ENCODE peak calls at places on chromosome 2, in nine cellular contexts. P is thyroid gland, X is kidney, C is fibroblast of lung, R is heart left ventricle, K is heart right ventricle, O is stomach, Q is mesenchymal stem cell, A is small intestine. H is an unnamed sample. For H3K9me3, the result is how much of the 10 kb centered on the place peaks cover.

GRCh38 chr2:104028066-104028465 is 825.8 kb upstream of the POU3F3 start:
- DNase-seq in P (no peak), X (no peak), C (no peak), R (no peak), K (no peak), O (no peak), Q (no peak), A (no peak), H (no peak)

GRCh38 chr2:196434217-196434616 is 205.3 kb upstream of the CCDC150 start:
- DNase-seq in P (no peak), X (no peak), C (no peak), R (no peak), K (peak), O (no peak), Q (no peak), A (no peak), H (no peak)

GRCh38 chr2:64273524-64274398 is 129.5 kb upstream of the PELI1 start:
- DNase-seq in P (peak), X (peak), C (peak), R (no peak), K (peak), O (peak), Q (peak), A (peak), H (no peak)

GRCh38 chr2:120736955-120737801 is 1.5 kb downstream of the GLI2 start:
- DNase-seq in P (peak), X (peak), C (peak), R (peak), K (peak), O (peak), Q (peak), A (no peak), H (no peak)

GRCh38 chr2:54208364-54209240 is 47.4 kb downstream of the TSPYL6 start:
- DNase-seq in P (no peak), X (no peak), C (peak), R (no peak), K (peak), O (no peak), Q (peak), A (no peak), H (no peak)

GRCh38 chr2:236720974-236721600 is 151.5 kb downstream of the ACKR3 start:
- DNase-seq in P (peak), X (no peak), C (no peak), R (no peak), K (no peak), O (no peak), Q (no peak), A (no peak), H (no peak)

GRCh38 chr2:12733846-12734245 is 17.1 kb downstream of the TRIB2 start:
- DNase-seq in P (peak), X (no peak), C (no peak), R (peak), K (no peak), O (peak), Q (no peak), A (peak), H (no peak)

GRCh38 chr2:65554765-65555561 is 122.6 kb upstream of the SPRED2 start:
- DNase-seq in P (no peak), X (no peak), C (no peak), R (no peak), K (no peak), O (no peak), Q (peak), A (no peak), H (no peak)

GRCh38 chr2:62705859-62706720 is 577 bp downstream of the EHBP1 start:
- DNase-seq in P (peak), X (no peak), C (peak), R (peak), K (peak), O (peak), Q (peak), A (peak), H (peak)

GRCh38 chr2:81876628-81877027 is 1572.1 kb upstream of the LRRTM1 start:
- DNase-seq in P (no peak), X (no peak), C (no peak), R (no peak), K (no peak), O (no peak), Q (no peak), A (no peak), H (no peak)

GRCh38 chr2:120514521-120514920 is 168.6 kb downstream of the INHBB start:
- DNase-seq in P (no peak), X (peak), C (no peak), R (no peak), K (no peak), O (no peak), Q (no peak), A (no peak), H (no peak)

GRCh38 chr2:79084495-79085135 is 3.2 kb downstream of the REG1B start:
- DNase-seq in P (no peak), X (no peak), C (no peak), R (no peak), K (no peak), O (no peak), Q (no peak), A (no peak), H (no peak)

GRCh38 chr2:2273421-2273820 is 57.7 kb downstream of the MYT1L start:
- DNase-seq in P (no peak), X (no peak), C (no peak), R (no peak), K (no peak), O (no peak), Q (no peak), A (no peak), H (no peak)

GRCh38 chr2:182078988-182079602 is 93.4 kb downstream of the PPP1R1C start:
- DNase-seq in P (no peak), X (no peak), C (no peak), R (no peak), K (no peak), O (no peak), Q (no peak), A (peak), H (no peak)

GRCh38 chr2:240346015-240346752 is 89.3 kb upstream of the GPC1 start:
- DNase-seq in P (no peak), X (peak), C (no peak), R (peak), K (no peak), O (no peak), Q (no peak), A (no peak), H (no peak)

GRCh38 chr2:33015421-33016142 is 68.8 kb downstream of the LTBP1 start:
- DNase-seq in P (no peak), X (no peak), C (peak), R (no peak), K (no peak), O (no peak), Q (peak), A (peak), H (no peak)

GRCh38 chr2:141437521-141437920 is 693.3 kb downstream of the LRP1B start:
- DNase-seq in P (no peak), X (no peak), C (no peak), R (no peak), K (no peak), O (no peak), Q (no peak), A (no peak), H (no peak)

GRCh38 chr2:178882666-178883440 is 75.6 kb upstream of the TTN start:
- DNase-seq in P (no peak), X (no peak), C (peak), R (no peak), K (no peak), O (peak), Q (no peak), A (no peak), H (no peak)

GRCh38 chr2:76455910-76456309 is 745.2 kb upstream of the GCFC2 start:
- DNase-seq in P (no peak), X (no peak), C (no peak), R (no peak), K (no peak), O (no peak), Q (no peak), A (no peak), H (no peak)

GRCh38 chr2:63581266-63581961 is 6.9 kb downstream of the WDPCP start:
- DNase-seq in P (peak), X (no peak), C (peak), R (no peak), K (peak), O (peak), Q (no peak), A (no peak), H (no peak)

GRCh38 chr2:120352701-120353590 is 7.0 kb downstream of the INHBB start:
- DNase-seq in P (no peak), X (peak), C (no peak), R (peak), K (no peak), O (no peak), Q (no peak), A (no peak), H (no peak)

GRCh38 chr2:27408601-27409320 is 630 bp downstream of the PPM1G start:
- DNase-seq in P (peak), X (peak), C (no peak), R (peak), K (peak), O (no peak), Q (peak), A (peak), H (peak)

GRCh38 chr2:27701676-27702075 is 38.0 kb downstream of the SLC4A1AP start:
- DNase-seq in P (peak), X (no peak), C (peak), R (no peak), K (no peak), O (no peak), Q (no peak), A (no peak), H (no peak)

GRCh38 chr2:67579207-67579606 is 182.1 kb downstream of the ETAA1 start:
- DNase-seq in P (no peak), X (no peak), C (peak), R (no peak), K (no peak), O (no peak), Q (peak), A (peak), H (no peak)

GRCh38 chr2:67579791-67580190 is 182.7 kb downstream of the ETAA1 start:
- DNase-seq in P (no peak), X (no peak), C (peak), R (no peak), K (no peak), O (no peak), Q (no peak), A (no peak), H (no peak)

GRCh38 chr2:67585400-67585799 is 188.3 kb downstream of the ETAA1 start:
- DNase-seq in P (no peak), X (no peak), C (no peak), R (no peak), K (no peak), O (no peak), Q (no peak), A (no peak), H (no peak)

GRCh38 chr2:67583185-67583584 is 186.1 kb downstream of the ETAA1 start:
- DNase-seq in P (no peak), X (no peak), C (no peak), R (no peak), K (no peak), O (no peak), Q (no peak), A (no peak), H (no peak)

DNA sequence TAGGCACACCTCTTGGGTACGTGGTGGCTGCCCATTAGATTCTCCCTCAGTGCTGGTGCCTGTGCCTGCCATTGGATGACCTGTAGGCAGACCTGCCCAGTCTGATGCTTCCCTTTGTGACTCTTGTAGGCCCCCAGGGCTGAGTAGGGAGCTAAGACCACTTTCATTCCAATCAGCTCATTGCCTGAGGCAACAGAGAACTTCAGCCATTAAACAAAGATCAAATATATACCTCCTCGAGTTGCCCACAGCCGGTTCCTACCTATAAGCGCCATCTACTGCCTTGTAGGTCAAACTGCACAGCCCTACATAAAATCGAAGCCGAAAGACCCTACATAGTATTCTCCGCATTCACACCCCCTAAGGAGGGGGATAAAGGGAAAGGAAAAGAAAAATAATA is 184.6 kb downstream of the ETAA1 start:
- DNase-seq in P (no peak), X (no peak), C (no peak), R (no peak), K (no peak), O (no peak), Q (no peak), A (no peak), H (no peak)
- H3K9me3 ChIP-seq in P (under half), X (under half), C (under half), R (under half), K (half or more), O (half or more), Q (half or more), A (under half), H (under half)

DNA sequence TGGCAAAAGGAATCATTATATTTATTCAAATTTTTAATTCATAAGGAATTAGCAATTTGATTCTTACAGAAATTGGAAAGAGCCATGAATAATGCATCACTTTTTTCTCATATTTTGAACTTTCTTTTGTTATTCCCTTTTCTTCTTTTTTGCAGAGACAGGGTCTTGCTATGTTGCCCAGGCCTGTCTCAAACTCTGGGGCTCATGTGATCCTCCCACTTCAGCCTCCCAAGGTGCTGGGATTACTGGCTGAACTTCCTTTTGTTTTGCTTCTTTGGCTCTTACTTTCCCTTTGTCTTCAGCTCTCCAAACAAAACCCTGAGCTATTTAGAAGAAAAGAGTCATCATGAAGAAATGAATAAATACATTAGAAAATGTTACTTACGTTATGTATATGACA is 30.8 kb downstream of the CDKL4 start:
- DNase-seq in P (no peak), X (no peak), C (no peak), R (no peak), K (no peak), O (no peak), Q (no peak), A (no peak), H (no peak)
- H3K27ac ChIP-seq in P (no peak), X (no peak), C (no peak), R (no peak), K (no peak), O (no peak), Q (no peak), A (no peak), H (no peak)

GRCh38 chr2:112850588-112850987 is 14.0 kb upstream of the IL1B start:
- DNase-seq in P (no peak), X (no peak), C (no peak), R (no peak), K (no peak), O (no peak), Q (no peak), A (no peak), H (no peak)

GRCh38 chr2:112843288-112843687 is 6.7 kb upstream of the IL1B start:
- DNase-seq in P (no peak), X (no peak), C (no peak), R (no peak), K (no peak), O (no peak), Q (no peak), A (no peak), H (no peak)

GRCh38 chr2:112843836-112844235 is 7.3 kb upstream of the IL1B start:
- DNase-seq in P (no peak), X (no peak), C (no peak), R (no peak), K (no peak), O (no peak), Q (no peak), A (no peak), H (no peak)

GRCh38 chr2:112848833-112849232 is 12.3 kb upstream of the IL1B start:
- DNase-seq in P (no peak), X (no peak), C (no peak), R (no peak), K (no peak), O (no peak), Q (no peak), A (no peak), H (no peak)

DNA sequence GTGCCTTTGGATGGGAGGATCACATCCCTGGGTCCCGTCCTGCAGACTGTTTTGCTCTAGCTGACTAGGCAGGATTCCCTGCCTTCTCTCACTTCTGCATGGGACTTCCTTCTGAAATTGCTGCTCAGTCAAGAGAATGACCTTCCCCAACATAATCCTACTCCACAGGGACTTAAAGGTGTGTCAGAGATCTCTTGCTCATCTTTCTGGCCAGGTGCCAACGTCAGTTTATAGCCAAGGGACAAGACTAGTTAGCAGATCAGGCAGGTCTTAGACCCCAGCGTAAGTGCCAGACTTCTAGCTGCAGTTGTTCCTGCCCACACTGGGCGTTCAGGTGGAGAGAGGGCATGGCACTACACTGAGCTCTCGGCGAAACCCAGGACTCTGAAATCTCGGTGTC is 9.5 kb upstream of the IL1B start:
- DNase-seq in P (no peak), X (no peak), C (no peak), R (no peak), K (no peak), O (no peak), Q (no peak), A (no peak), H (no peak)
- H3K9me3 ChIP-seq in P (under half), X (under half), C (under half), R (under half), K (under half), O (under half), Q (under half), A (under half), H (under half)

DNA sequence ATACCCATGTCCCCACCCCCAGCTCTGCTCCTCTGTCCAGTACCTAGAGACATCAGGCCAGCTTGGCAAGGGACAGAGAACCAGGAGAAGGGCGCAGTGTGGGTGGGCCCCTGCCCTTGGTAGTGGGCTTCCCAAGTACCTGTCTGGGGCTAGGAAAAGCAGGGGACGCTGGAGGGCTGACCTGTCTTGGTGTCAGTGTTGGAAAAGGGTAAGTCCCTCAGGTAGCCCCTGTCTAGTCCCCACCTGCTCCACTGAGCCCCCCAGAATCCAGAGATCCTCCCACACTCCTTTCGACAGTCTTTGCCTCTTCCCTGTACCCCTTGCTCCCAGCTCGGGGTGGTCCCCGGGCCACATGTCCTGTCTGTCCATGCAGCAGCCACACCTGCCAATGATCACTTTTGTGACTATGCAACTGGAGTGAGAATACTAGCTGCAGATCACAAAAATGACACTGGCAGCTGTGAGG is 14.6 kb downstream of the DNAJB2 start:
- DNase-seq in P (no peak), X (peak), C (no peak), R (no peak), K (no peak), O (no peak), Q (no peak), A (no peak), H (no peak)
- H3K27ac ChIP-seq in P (no peak), X (no peak), C (no peak), R (peak), K (no peak), O (no peak), Q (no peak), A (no peak), H (no peak)

H was measured in naive thymus-derived CD4-positive, alpha-beta T cell.